ENCODE peak calls at places on chromosome 15, in eight cellular contexts. One of them, this sample, is unnamed.

GRCh38 chr15:31554261-31554660 is 227.6 kb downstream of the KLF13 start:
- DNase-seq in heart right ventricle: peak
- DNase-seq in cardiac muscle cell: no peak
- DNase-seq in endodermal cell: no peak
- DNase-seq in BJ: peak
- DNase-seq in IMR-90: peak
- DNase-seq in fibroblast of the aortic adventitia: peak
- DNase-seq in CD4-positive, alpha-beta T cell: no peak
- DNase-seq in this sample: no peak

GRCh38 chr15:45402955-45403892 is 24.9 kb upstream of the GATM start:
- DNase-seq in IMR-90: peak
- DNase-seq in fibroblast of the aortic adventitia: peak
- DNase-seq in cardiac muscle cell: peak
- DNase-seq in heart right ventricle: peak
- DNase-seq in endodermal cell: peak
- DNase-seq in CD4-positive, alpha-beta T cell: no peak
- DNase-seq in BJ: no peak
- DNase-seq in this sample: peak

GRCh38 chr15:69798481-69799315 is 299.0 kb downstream of the TLE3 start:
- DNase-seq in IMR-90: peak
- DNase-seq in fibroblast of the aortic adventitia: peak
- DNase-seq in cardiac muscle cell: no peak
- DNase-seq in endodermal cell: peak
- DNase-seq in CD4-positive, alpha-beta T cell: no peak
- DNase-seq in heart right ventricle: no peak
- DNase-seq in BJ: no peak
- DNase-seq in this sample: no peak

GRCh38 chr15:40003491-40003916 is 35.5 kb downstream of the SRP14 start:
- DNase-seq in CD4-positive, alpha-beta T cell: no peak
- DNase-seq in endodermal cell: no peak
- DNase-seq in IMR-90: no peak
- DNase-seq in fibroblast of the aortic adventitia: no peak
- DNase-seq in BJ: no peak
- DNase-seq in heart right ventricle: no peak
- DNase-seq in cardiac muscle cell: no peak
- DNase-seq in this sample: no peak

GRCh38 chr15:51104512-51104911 is 9.8 kb upstream of the TNFAIP8L3 start:
- DNase-seq in heart right ventricle: peak
- DNase-seq in endodermal cell: no peak
- DNase-seq in IMR-90: peak
- DNase-seq in BJ: no peak
- DNase-seq in cardiac muscle cell: no peak
- DNase-seq in fibroblast of the aortic adventitia: peak
- DNase-seq in CD4-positive, alpha-beta T cell: no peak
- DNase-seq in this sample: no peak

GRCh38 chr15:85718271-85718971 is 76.3 kb downstream of the KLHL25 start:
- DNase-seq in fibroblast of the aortic adventitia: no peak
- DNase-seq in BJ: no peak
- DNase-seq in CD4-positive, alpha-beta T cell: no peak
- DNase-seq in IMR-90: no peak
- DNase-seq in endodermal cell: no peak
- DNase-seq in heart right ventricle: no peak
- DNase-seq in cardiac muscle cell: no peak
- DNase-seq in this sample: no peak

GRCh38 chr15:99720533-99720932 is 12.7 kb downstream of the LYSMD4 start:
- DNase-seq in CD4-positive, alpha-beta T cell: no peak
- DNase-seq in endodermal cell: no peak
- DNase-seq in BJ: no peak
- DNase-seq in cardiac muscle cell: no peak
- DNase-seq in heart right ventricle: no peak
- DNase-seq in IMR-90: no peak
- DNase-seq in fibroblast of the aortic adventitia: no peak
- DNase-seq in this sample: no peak

GRCh38 chr15:28106294-28107110 is 7.4 kb upstream of the OCA2 start:
- DNase-seq in IMR-90: no peak
- DNase-seq in endodermal cell: peak
- DNase-seq in CD4-positive, alpha-beta T cell: peak
- DNase-seq in BJ: no peak
- DNase-seq in cardiac muscle cell: peak
- DNase-seq in fibroblast of the aortic adventitia: no peak
- DNase-seq in heart right ventricle: no peak
- DNase-seq in this sample: no peak

GRCh38 chr15:89136818-89137772 is 48.8 kb downstream of the ABHD2 start:
- DNase-seq in BJ: no peak
- DNase-seq in IMR-90: peak
- DNase-seq in heart right ventricle: peak
- DNase-seq in endodermal cell: no peak
- DNase-seq in cardiac muscle cell: no peak
- DNase-seq in fibroblast of the aortic adventitia: no peak
- DNase-seq in CD4-positive, alpha-beta T cell: peak
- DNase-seq in this sample: no peak

GRCh38 chr15:80856809-80857377 is 77.7 kb downstream of the CEMIP start:
- DNase-seq in heart right ventricle: peak
- DNase-seq in endodermal cell: peak
- DNase-seq in fibroblast of the aortic adventitia: peak
- DNase-seq in IMR-90: no peak
- DNase-seq in cardiac muscle cell: no peak
- DNase-seq in BJ: no peak
- DNase-seq in CD4-positive, alpha-beta T cell: no peak
- DNase-seq in this sample: no peak

GRCh38 chr15:81894069-81894468 is 151.7 kb downstream of the MEX3B start:
- DNase-seq in BJ: no peak
- DNase-seq in endodermal cell: peak
- DNase-seq in heart right ventricle: no peak
- DNase-seq in IMR-90: no peak
- DNase-seq in fibroblast of the aortic adventitia: no peak
- DNase-seq in CD4-positive, alpha-beta T cell: no peak
- DNase-seq in cardiac muscle cell: no peak
- DNase-seq in this sample: no peak

GRCh38 chr15:31848621-31849020 is 181.7 kb upstream of the CHRNA7 start:
- DNase-seq in endodermal cell: no peak
- DNase-seq in IMR-90: no peak
- DNase-seq in CD4-positive, alpha-beta T cell: no peak
- DNase-seq in heart right ventricle: no peak
- DNase-seq in fibroblast of the aortic adventitia: no peak
- DNase-seq in BJ: no peak
- DNase-seq in cardiac muscle cell: no peak
- DNase-seq in this sample: no peak

GRCh38 chr15:22795206-22796063 is 9.0 kb downstream of the NIPA1 start:
- DNase-seq in heart right ventricle: no peak
- DNase-seq in fibroblast of the aortic adventitia: no peak
- DNase-seq in BJ: no peak
- DNase-seq in cardiac muscle cell: no peak
- DNase-seq in endodermal cell: peak
- DNase-seq in CD4-positive, alpha-beta T cell: no peak
- DNase-seq in IMR-90: no peak
- DNase-seq in this sample: no peak
- TF ChIP-seq CTCF in heart right ventricle: no peak
- TF ChIP-seq CTCF in fibroblast of the aortic adventitia: no peak
- TF ChIP-seq CTCF in BJ: no peak
- TF ChIP-seq CTCF in cardiac muscle cell: no peak
- TF ChIP-seq CTCF in endodermal cell: no peak
- TF ChIP-seq CTCF in CD4-positive, alpha-beta T cell: no peak
- TF ChIP-seq CTCF in IMR-90: no peak
- TF ChIP-seq CTCF in this sample: no peak

GRCh38 chr15:64422697-64423096 is 35.1 kb downstream of the TRIP4 start:
- DNase-seq in fibroblast of the aortic adventitia: no peak
- DNase-seq in endodermal cell: no peak
- DNase-seq in heart right ventricle: no peak
- DNase-seq in BJ: no peak
- DNase-seq in CD4-positive, alpha-beta T cell: no peak
- DNase-seq in cardiac muscle cell: no peak
- DNase-seq in IMR-90: no peak
- DNase-seq in this sample: no peak

GRCh38 chr15:64429448-64429847 is 30.9 kb upstream of the ZNF609 start:
- DNase-seq in IMR-90: no peak
- DNase-seq in heart right ventricle: no peak
- DNase-seq in CD4-positive, alpha-beta T cell: no peak
- DNase-seq in BJ: no peak
- DNase-seq in endodermal cell: no peak
- DNase-seq in cardiac muscle cell: no peak
- DNase-seq in fibroblast of the aortic adventitia: no peak
- DNase-seq in this sample: no peak

GRCh38 chr15:64423970-64424369 is 36.3 kb downstream of the TRIP4 start:
- DNase-seq in endodermal cell: no peak
- DNase-seq in cardiac muscle cell: no peak
- DNase-seq in heart right ventricle: no peak
- DNase-seq in CD4-positive, alpha-beta T cell: no peak
- DNase-seq in BJ: no peak
- DNase-seq in fibroblast of the aortic adventitia: no peak
- DNase-seq in IMR-90: no peak
- DNase-seq in this sample: no peak

GRCh38 chr15:64430000-64430735 is 30.2 kb upstream of the ZNF609 start:
- DNase-seq in endodermal cell: peak
- DNase-seq in cardiac muscle cell: peak
- DNase-seq in fibroblast of the aortic adventitia: peak
- DNase-seq in heart right ventricle: peak
- DNase-seq in CD4-positive, alpha-beta T cell: peak
- DNase-seq in BJ: peak
- DNase-seq in IMR-90: peak
- DNase-seq in this sample: no peak

DNA sequence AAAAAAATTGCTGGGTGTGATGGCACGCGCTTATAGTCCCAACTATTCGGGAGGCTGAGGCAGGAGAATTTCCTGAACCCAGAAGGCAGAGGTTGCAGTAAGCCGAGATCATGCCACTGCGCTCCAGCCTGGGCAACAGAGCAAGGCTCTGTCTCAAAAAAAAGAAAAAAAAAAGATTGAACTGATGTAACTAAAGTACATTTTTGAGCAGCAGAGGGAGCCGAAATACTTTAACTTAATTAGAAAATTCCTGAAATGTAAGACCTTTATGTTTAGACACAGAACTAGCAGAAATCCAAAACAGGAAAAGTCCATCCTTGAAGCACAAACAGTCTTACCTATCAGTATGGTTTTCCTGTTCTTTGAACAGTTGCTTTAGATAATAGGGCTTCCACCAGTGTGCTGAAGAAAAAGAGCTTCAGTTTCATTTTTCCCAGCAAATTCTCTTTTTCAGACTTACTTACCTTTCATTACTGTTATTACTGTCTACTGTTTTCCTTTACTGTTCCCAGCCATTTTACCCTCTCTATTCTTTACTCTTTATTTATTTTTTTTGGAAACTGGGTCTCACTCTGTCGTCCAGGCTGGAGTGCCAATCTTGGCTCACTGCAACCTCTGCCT is 33.4 kb upstream of the ZNF609 start:
- DNase-seq in cardiac muscle cell: peak
- DNase-seq in CD4-positive, alpha-beta T cell: no peak
- DNase-seq in BJ: no peak
- DNase-seq in fibroblast of the aortic adventitia: peak
- DNase-seq in IMR-90: peak
- DNase-seq in endodermal cell: no peak
- DNase-seq in heart right ventricle: no peak
- DNase-seq in this sample: no peak
- TF ChIP-seq CTCF in cardiac muscle cell: peak
- TF ChIP-seq CTCF in CD4-positive, alpha-beta T cell: peak
- TF ChIP-seq CTCF in BJ: peak
- TF ChIP-seq CTCF in fibroblast of the aortic adventitia: peak
- TF ChIP-seq CTCF in IMR-90: peak
- TF ChIP-seq CTCF in endodermal cell: peak
- TF ChIP-seq CTCF in heart right ventricle: no peak
- TF ChIP-seq CTCF in this sample: peak

DNA sequence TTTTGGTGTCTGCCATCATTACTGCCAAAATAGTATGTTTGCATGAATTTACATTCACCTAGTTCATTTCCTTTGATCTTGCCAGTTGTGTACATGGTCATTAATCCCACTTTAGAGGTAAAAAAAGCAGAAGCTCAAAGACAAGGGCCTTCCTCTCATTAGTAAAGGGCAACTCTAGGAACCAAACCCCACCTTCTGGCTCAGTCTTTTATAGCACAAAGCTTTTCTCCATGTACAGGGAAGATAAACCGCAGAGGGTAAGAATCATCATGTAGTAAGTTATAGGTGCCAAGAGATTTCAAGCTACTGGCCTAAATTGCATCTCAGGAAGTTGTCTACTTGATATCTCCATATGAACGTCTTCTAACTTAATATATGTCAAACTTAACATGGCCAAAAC is 19.3 kb upstream of the SPG21 start:
- DNase-seq in endodermal cell: no peak
- DNase-seq in BJ: no peak
- DNase-seq in fibroblast of the aortic adventitia: no peak
- DNase-seq in heart right ventricle: no peak
- DNase-seq in IMR-90: no peak
- DNase-seq in CD4-positive, alpha-beta T cell: no peak
- DNase-seq in cardiac muscle cell: no peak
- DNase-seq in this sample: no peak
- TF ChIP-seq CTCF in endodermal cell: peak
- TF ChIP-seq CTCF in BJ: no peak
- TF ChIP-seq CTCF in fibroblast of the aortic adventitia: peak
- TF ChIP-seq CTCF in heart right ventricle: no peak
- TF ChIP-seq CTCF in IMR-90: peak
- TF ChIP-seq CTCF in CD4-positive, alpha-beta T cell: no peak
- TF ChIP-seq CTCF in cardiac muscle cell: peak
- TF ChIP-seq CTCF in this sample: no peak

GRCh38 chr15:52334491-52335160 is 39.0 kb upstream of the MYO5C start:
- DNase-seq in heart right ventricle: no peak
- DNase-seq in endodermal cell: no peak
- DNase-seq in IMR-90: peak
- DNase-seq in fibroblast of the aortic adventitia: peak
- DNase-seq in CD4-positive, alpha-beta T cell: no peak
- DNase-seq in BJ: no peak
- DNase-seq in cardiac muscle cell: no peak
- DNase-seq in this sample: no peak

GRCh38 chr15:52337961-52338535 is 42.4 kb upstream of the MYO5C start:
- DNase-seq in fibroblast of the aortic adventitia: no peak
- DNase-seq in heart right ventricle: no peak
- DNase-seq in IMR-90: no peak
- DNase-seq in CD4-positive, alpha-beta T cell: no peak
- DNase-seq in cardiac muscle cell: peak
- DNase-seq in endodermal cell: no peak
- DNase-seq in BJ: no peak
- DNase-seq in this sample: no peak

GRCh38 chr15:52337198-52337853 is 41.7 kb upstream of the MYO5C start:
- DNase-seq in BJ: no peak
- DNase-seq in fibroblast of the aortic adventitia: peak
- DNase-seq in endodermal cell: no peak
- DNase-seq in cardiac muscle cell: no peak
- DNase-seq in heart right ventricle: no peak
- DNase-seq in CD4-positive, alpha-beta T cell: no peak
- DNase-seq in IMR-90: peak
- DNase-seq in this sample: no peak

GRCh38 chr15:52338891-52339290 is 43.3 kb upstream of the MYO5C start:
- DNase-seq in cardiac muscle cell: no peak
- DNase-seq in CD4-positive, alpha-beta T cell: no peak
- DNase-seq in BJ: no peak
- DNase-seq in endodermal cell: no peak
- DNase-seq in heart right ventricle: no peak
- DNase-seq in IMR-90: no peak
- DNase-seq in fibroblast of the aortic adventitia: no peak
- DNase-seq in this sample: no peak

GRCh38 chr15:52336530-52336929 is 40.9 kb upstream of the MYO5C start:
- DNase-seq in CD4-positive, alpha-beta T cell: no peak
- DNase-seq in fibroblast of the aortic adventitia: no peak
- DNase-seq in endodermal cell: no peak
- DNase-seq in cardiac muscle cell: no peak
- DNase-seq in IMR-90: no peak
- DNase-seq in heart right ventricle: no peak
- DNase-seq in BJ: no peak
- DNase-seq in this sample: no peak
- TF ChIP-seq CTCF in CD4-positive, alpha-beta T cell: no peak
- TF ChIP-seq CTCF in fibroblast of the aortic adventitia: no peak
- TF ChIP-seq CTCF in endodermal cell: peak
- TF ChIP-seq CTCF in cardiac muscle cell: no peak
- TF ChIP-seq CTCF in IMR-90: no peak
- TF ChIP-seq CTCF in heart right ventricle: peak
- TF ChIP-seq CTCF in BJ: no peak
- TF ChIP-seq CTCF in this sample: peak